ENCODE peak calls at places on chromosomes 7 and 10, in five cellular contexts. K, W, H, E and M are unnamed samples. For H3K4me1 and H3K36me3, the result is how much of the 10 kb centered on the place peaks cover.

GRCh38 chr7:75734586-75735047 is 4.1 kb downstream of the HIP1 start:
- DNase-seq in H (no peak), K (no peak), E (no peak), W (no peak), M (no peak)

GRCh38 chr7:142496545-142496991 is 238.7 kb upstream of the PRSS58 start:
- DNase-seq in K (no peak), E (no peak), H (no peak), W (no peak), M (no peak)

GRCh38 chr10:15169555-15170407 is 1.3 kb upstream of the NMT2 start:
- DNase-seq in K (no peak), E (no peak), H (peak), W (no peak), M (no peak)

GRCh38 chr10:13536674-13537366 is 8.0 kb upstream of the BEND7 start:
- DNase-seq in W (peak), H (peak), E (no peak), K (peak), M (peak)

GRCh38 chr7:35993663-35994622 is 159.1 kb upstream of the EEPD1 start:
- DNase-seq in K (peak), E (no peak), H (no peak), W (no peak), M (no peak)

GRCh38 chr10:29105516-29106215 is 183.2 kb upstream of the LYZL1 start:
- DNase-seq in K (no peak), E (no peak), H (no peak), W (no peak), M (no peak)

GRCh38 chr7:23044581-23044980 is 30.7 kb upstream of the HYCC1 start:
- DNase-seq in H (no peak), W (no peak), K (no peak), E (no peak), M (no peak)

GRCh38 chr10:24884793-24885192 is 67.6 kb downstream of the PRTFDC1 start:
- DNase-seq in E (no peak), K (no peak), H (no peak), W (no peak), M (no peak)

GRCh38 chr7:50628469-50629084 is 63.4 kb upstream of the DDC start:
- DNase-seq in W (no peak), E (no peak), H (no peak), K (no peak), M (no peak)

GRCh38 chr10:103566536-103566935 is 73.0 kb downstream of the NEURL1 start:
- DNase-seq in H (no peak), W (no peak), E (no peak), K (no peak), M (no peak)

GRCh38 chr10:44240766-44241165 is 144.1 kb downstream of the CXCL12 start:
- DNase-seq in W (no peak), H (no peak), K (no peak), E (no peak), M (no peak)

GRCh38 chr10:62019013-62019684 is 117.7 kb downstream of the ARID5B start:
- DNase-seq in E (no peak), K (no peak), H (no peak), W (no peak), M (no peak)

GRCh38 chr10:129743738-129744133 is 220.3 kb downstream of the EBF3 start:
- DNase-seq in E (no peak), W (no peak), K (no peak), H (no peak), M (no peak)

GRCh38 chr7:84589012-84589411 is 394.4 kb upstream of the SEMA3A start:
- DNase-seq in K (no peak), E (no peak), H (no peak), W (no peak), M (no peak)

GRCh38 chr7:25597881-25598456 is 369.7 kb upstream of the NPVF start:
- DNase-seq in H (no peak), K (no peak), E (no peak), W (no peak), M (no peak)

GRCh38 chr7:12584940-12585339 is 14.4 kb downstream of the SCIN start:
- DNase-seq in H (no peak), W (no peak), E (no peak), K (no peak), M (no peak)

GRCh38 chr10:124078028-124078427 is 15.4 kb downstream of the CHST15 start:
- DNase-seq in K (no peak), H (no peak), W (no peak), E (no peak), M (no peak)

GRCh38 chr10:124076334-124076733 is 17.1 kb downstream of the CHST15 start:
- DNase-seq in H (no peak), W (no peak), K (no peak), E (no peak), M (no peak)

GRCh38 chr10:124078714-124079113 is 14.7 kb downstream of the CHST15 start:
- DNase-seq in K (no peak), E (no peak), W (no peak), H (no peak), M (no peak)

GRCh38 chr10:124075116-124075955 is 18.1 kb downstream of the CHST15 start:
- DNase-seq in H (no peak), W (no peak), K (no peak), E (no peak), M (no peak)

GRCh38 chr10:124077216-124077615 is 16.2 kb downstream of the CHST15 start:
- DNase-seq in E (no peak), W (no peak), K (no peak), H (no peak), M (no peak)
- TF ChIP-seq CTCF in E (no peak), W (no peak), K (no peak), H (no peak), M (no peak)

DNA sequence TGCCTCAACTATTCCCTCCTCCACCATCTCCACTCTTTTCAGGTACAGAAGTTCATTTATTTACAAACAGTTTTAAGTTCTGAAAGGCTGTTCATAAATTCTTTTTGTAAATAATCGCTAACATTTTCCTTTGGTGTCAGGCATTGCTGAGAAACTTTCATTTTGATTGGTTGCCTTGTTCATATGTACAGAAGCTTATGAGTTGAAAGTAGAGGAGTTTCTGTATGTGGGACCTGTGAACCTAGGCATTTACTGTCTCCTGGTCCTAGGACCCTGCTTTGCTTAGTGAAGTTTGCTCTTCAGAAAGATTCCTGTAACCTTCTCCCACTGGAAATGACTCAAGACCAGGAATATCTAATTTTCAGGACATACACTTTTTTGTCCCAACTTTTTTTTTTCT is 30.4 kb downstream of the CCSER2 start:
- DNase-seq in K (no peak), E (no peak), W (no peak), H (no peak), M (no peak)
- H3K4me1 ChIP-seq in K (under half), E (under half), W (under half), H (half or more), M (half or more)

GRCh38 chr10:101611096-101611495 is 23.0 kb downstream of the DPCD start:
- DNase-seq in W (no peak), H (no peak), E (no peak), K (no peak), M (no peak)
- H3K36me3 ChIP-seq in W (under half), H (under half), E (half or more), K (under half), M (under half)

DNA sequence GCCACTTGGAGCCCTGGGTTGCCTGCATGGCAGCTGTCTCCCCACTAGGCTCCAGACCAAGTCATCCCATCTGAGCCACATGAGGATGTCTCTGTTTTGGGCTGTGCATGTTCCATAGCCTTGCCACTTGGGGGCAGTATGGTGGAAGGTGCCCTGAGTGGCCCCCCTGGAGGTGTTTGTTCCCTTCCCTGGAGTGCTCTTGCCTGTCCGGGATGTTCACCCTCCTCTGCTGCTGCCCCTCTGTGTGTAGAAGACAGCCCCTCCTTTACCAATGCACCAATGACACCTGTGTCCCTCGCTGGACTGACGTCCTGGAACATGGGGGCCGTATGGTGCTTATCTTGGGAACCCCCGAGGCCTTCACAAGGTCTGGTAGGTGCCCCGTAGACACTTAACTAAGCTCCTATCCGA is 100.2 kb downstream of the ACTR3B start:
- DNase-seq in W (peak), E (no peak), K (no peak), H (no peak), M (no peak)
- TF ChIP-seq CTCF in W (peak), E (no peak), K (no peak), H (no peak), M (no peak)

DNA sequence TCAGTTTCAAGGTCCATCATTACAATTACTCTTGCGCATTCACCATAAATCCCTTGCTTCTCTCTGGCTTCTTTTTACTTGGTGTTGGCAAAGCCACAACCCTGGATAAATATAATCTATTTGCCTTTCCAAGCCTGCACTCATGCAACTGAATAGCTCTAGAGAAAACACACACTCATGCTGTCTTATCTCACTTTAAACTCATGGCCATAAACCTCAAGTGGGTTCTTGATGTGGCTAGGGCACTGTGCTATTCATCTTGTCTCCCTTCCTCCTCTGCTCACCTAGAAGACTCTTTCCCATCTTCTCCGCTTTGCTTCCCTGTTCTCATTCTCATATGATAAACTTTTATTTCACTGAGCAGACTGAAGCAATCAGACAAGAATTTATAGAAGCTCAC is 165.4 kb upstream of the MTPN start:
- DNase-seq in W (no peak), K (no peak), H (no peak), E (no peak), M (no peak)
- H3K4me1 ChIP-seq in W (under half), K (under half), H (under half), E (under half), M (under half)

DNA sequence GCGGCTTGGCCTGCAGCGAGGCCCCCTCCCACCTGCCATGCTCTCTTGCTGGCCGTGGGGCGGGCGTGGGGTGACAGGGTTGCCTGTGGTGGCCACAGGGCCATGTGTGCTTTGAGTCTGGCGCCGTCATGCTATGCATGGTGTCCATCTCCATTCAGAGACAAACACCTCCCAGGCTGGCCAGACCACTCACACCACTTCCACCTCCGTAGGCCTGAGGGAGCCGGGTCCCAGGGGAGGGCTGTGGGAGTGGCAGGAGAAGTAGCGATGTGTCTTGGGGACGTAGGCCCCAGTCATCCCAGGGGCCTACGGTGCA is 65.5 kb downstream of the DNAJB6 start:
- DNase-seq in H (no peak), K (no peak), W (no peak), E (no peak), M (no peak)
- H3K36me3 ChIP-seq in H (under half), K (under half), W (under half), E (half or more), M (under half)